ENCODE peak calls at places on chromosome 5, in seven cellular contexts. D is HepG2, K is HCT116, I is H1, F is K562, P is SK-N-SH, B is GM12878. H is an unnamed sample.

GRCh38 chr5:129410488-129410887 is 49.6 kb upstream of the ADAMTS19 start:
- DNase-seq in D (no peak), K (no peak), I (no peak), F (no peak), P (no peak), B (no peak), H (peak)

GRCh38 chr5:159961176-159961689 is 45.0 kb downstream of the ADRA1B start:
- DNase-seq in D (no peak), K (no peak), I (no peak), F (no peak), P (no peak), B (no peak), H (no peak)

GRCh38 chr5:1793301-1793740 is 6.3 kb downstream of the MRPL36 start:
- DNase-seq in D (no peak), K (no peak), I (no peak), F (no peak), P (no peak), B (no peak), H (no peak)

GRCh38 chr5:176768174-176768970 is 42.0 kb upstream of the UNC5A start:
- DNase-seq in D (no peak), K (no peak), I (peak), F (no peak), P (no peak), B (no peak), H (no peak)

GRCh38 chr5:134447815-134448520 is 36.3 kb upstream of the CDKN2AIPNL start:
- DNase-seq in D (no peak), K (no peak), I (no peak), F (no peak), P (no peak), B (no peak), H (peak)

GRCh38 chr5:21882363-21882762 is 970.8 kb downstream of the CDH12 start:
- DNase-seq in D (no peak), K (no peak), I (no peak), F (no peak), P (no peak), B (no peak), H (no peak)

GRCh38 chr5:181189363-181189961 is 15.5 kb downstream of the TRIM7 start:
- DNase-seq in D (no peak), K (no peak), I (no peak), F (no peak), P (no peak), B (no peak), H (no peak)

GRCh38 chr5:135075621-135076585 is 41.9 kb upstream of the PITX1 start:
- DNase-seq in D (no peak), K (no peak), I (no peak), F (no peak), P (no peak), B (no peak), H (peak)

GRCh38 chr5:10632110-10632903 is 68.4 kb downstream of the ANKRD33B start:
- DNase-seq in D (no peak), K (peak), I (no peak), F (no peak), P (no peak), B (peak), H (no peak)

GRCh38 chr5:7745882-7746735 is 104.8 kb downstream of the CFAP90 start:
- DNase-seq in D (peak), K (peak), I (peak), F (peak), P (peak), B (no peak), H (peak)

GRCh38 chr5:139091439-139092156 is 106.6 kb downstream of the SIL1 start:
- DNase-seq in D (no peak), K (no peak), I (no peak), F (no peak), P (no peak), B (no peak), H (peak)

GRCh38 chr5:107772418-107773310 is 101.9 kb upstream of the EFNA5 start:
- DNase-seq in D (no peak), K (no peak), I (no peak), F (no peak), P (peak), B (no peak), H (no peak)

GRCh38 chr5:127060470-127060985 is 12.8 kb downstream of the C5orf63 start:
- DNase-seq in D (no peak), K (no peak), I (no peak), F (no peak), P (no peak), B (no peak), H (no peak)

GRCh38 chr5:134088994-134089560 is 25.4 kb upstream of the TCF7 start:
- DNase-seq in D (no peak), K (no peak), I (no peak), F (no peak), P (peak), B (no peak), H (no peak)

GRCh38 chr5:119315516-119315949 is 40.3 kb upstream of the TNFAIP8 start:
- DNase-seq in D (peak), K (no peak), I (no peak), F (peak), P (peak), B (peak), H (no peak)

GRCh38 chr5:143506881-143507552 is 103.5 kb upstream of the NR3C1 start:
- DNase-seq in D (peak), K (no peak), I (no peak), F (no peak), P (no peak), B (no peak), H (peak)
- TF ChIP-seq JUND in D (peak), K (no peak), I (no peak), F (no peak), P (peak), B (no peak), H (no peak)

DNA sequence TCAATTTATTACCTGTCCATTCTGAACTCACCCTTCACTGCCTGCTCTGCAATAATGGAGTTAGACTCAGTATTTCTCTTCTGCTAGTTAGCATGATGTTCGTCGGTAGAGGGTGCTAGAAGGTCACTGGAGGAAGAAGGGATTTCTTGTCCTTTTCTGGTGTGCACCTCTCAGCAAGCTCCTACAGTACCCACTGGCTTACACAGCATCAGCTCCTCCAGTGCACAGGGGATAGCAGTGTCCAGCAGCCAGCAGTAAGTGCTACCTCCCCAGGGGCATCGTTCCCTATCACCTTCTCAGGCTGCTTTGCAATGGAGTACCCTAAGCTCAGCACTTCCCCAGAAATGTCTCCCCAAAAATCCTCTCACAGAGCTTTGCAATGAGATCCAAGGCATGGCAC is 45.9 kb upstream of the APC start:
- DNase-seq in D (peak), K (no peak), I (peak), F (peak), P (peak), B (peak), H (peak)
- TF ChIP-seq JUND in D (no peak), K (no peak), I (no peak), F (no peak), P (no peak), B (no peak), H (no peak)

GRCh38 chr5:97163790-97164285 is 19.2 kb downstream of the RIOK2 start:
- DNase-seq in D (no peak), K (no peak), I (no peak), F (no peak), P (no peak), B (no peak), H (no peak)

GRCh38 chr5:97164846-97165245 is 18.2 kb downstream of the RIOK2 start:
- DNase-seq in D (no peak), K (no peak), I (no peak), F (no peak), P (no peak), B (no peak), H (no peak)

GRCh38 chr5:97165726-97166125 is 17.3 kb downstream of the RIOK2 start:
- DNase-seq in D (peak), K (no peak), I (no peak), F (no peak), P (no peak), B (no peak), H (no peak)

GRCh38 chr5:97163360-97163764 is 19.7 kb downstream of the RIOK2 start:
- DNase-seq in D (no peak), K (no peak), I (no peak), F (no peak), P (peak), B (no peak), H (no peak)

DNA sequence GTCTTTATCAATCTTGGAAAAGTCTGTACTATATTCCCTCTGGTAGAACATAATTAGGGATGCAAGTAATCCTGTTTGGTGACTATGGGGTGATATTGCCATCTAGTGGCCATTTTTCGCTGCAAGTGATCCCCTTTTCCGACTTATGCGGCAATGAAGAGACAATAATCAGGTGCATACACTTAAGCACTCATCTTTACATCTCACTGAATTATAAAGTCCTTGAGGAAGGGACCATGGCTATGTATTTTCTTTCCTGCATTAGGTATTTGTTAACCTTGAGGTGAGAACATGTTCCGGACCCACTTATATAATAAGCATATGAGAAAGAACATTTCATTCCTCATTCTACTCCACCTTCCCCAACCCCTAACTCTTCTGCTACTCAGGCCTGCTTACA is 19.6 kb upstream of the LIX1 start:
- DNase-seq in D (peak), K (peak), I (peak), F (peak), P (peak), B (peak), H (no peak)
- TF ChIP-seq JUND in D (no peak), K (no peak), I (no peak), F (no peak), P (no peak), B (no peak), H (no peak)

GRCh38 chr5:74199436-74200210 is 440.9 kb downstream of the ENC1 start:
- DNase-seq in D (no peak), K (no peak), I (no peak), F (no peak), P (no peak), B (no peak), H (peak)

GRCh38 chr5:74200560-74200959 is 440.0 kb downstream of the ENC1 start:
- DNase-seq in D (no peak), K (no peak), I (no peak), F (no peak), P (no peak), B (no peak), H (no peak)

GRCh38 chr5:74198156-74198555 is 442.4 kb downstream of the ENC1 start:
- DNase-seq in D (no peak), K (no peak), I (no peak), F (no peak), P (no peak), B (no peak), H (no peak)

GRCh38 chr5:74199005-74199404 is 441.5 kb downstream of the ENC1 start:
- DNase-seq in D (no peak), K (no peak), I (no peak), F (no peak), P (no peak), B (no peak), H (no peak)

DNA sequence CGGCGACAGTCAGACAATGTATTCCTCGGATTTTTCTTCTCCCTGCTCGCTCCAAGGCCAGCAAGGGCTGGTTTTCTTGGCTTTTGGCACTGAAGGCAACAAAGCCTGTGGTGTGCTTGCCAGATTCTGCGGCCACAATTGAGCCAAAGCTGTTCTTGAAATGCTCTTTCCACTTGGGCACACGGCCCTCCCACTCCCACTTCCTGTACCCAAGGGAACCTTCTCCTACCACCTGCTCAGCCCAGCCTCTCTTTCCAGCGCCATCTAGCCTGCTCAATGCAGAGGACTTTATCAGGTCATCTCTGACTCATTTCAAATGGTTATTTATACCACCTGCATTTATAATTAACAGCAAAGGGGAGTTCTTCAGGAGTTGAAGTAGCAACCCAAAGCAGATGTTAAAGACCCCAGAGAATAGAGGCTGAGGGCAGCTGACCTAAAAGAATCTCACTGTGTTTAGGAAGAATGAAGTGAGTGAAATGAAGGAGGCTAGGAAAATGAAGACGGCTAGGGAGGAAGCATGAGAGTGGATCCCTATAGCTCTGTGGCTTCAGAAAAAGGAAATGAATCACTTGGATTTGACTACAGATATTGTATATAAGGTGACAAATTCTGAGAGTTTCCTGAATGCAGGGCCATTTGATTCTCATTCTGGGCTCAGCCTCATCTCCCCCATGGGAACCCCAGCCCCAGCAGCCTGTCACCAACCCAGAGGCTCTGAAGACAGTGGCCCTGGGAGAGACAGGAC is 439.0 kb downstream of the ENC1 start:
- DNase-seq in D (no peak), K (no peak), I (no peak), F (no peak), P (no peak), B (peak), H (no peak)
- TF ChIP-seq JUND in D (no peak), K (no peak), I (no peak), F (peak), P (peak), B (no peak), H (peak)

DNA sequence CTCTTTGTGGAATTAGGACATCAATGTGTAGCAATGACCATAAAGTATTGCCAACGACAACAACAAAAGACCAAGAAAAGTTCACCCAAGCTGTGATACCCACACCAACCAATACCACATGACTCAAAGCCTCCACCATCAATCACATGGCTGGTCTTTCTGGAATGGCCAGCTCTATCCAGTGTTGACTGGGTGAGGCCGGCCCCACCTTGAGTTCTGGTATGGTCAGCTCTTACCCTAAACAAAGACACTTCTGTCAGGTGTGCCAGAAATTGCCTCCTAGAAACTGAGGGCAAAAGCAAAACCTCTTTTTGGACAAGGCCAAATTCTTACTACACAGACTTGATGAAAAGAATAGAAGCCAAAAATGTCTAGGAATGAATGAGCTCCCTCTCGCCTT is 331.5 kb downstream of the ZNF608 start:
- DNase-seq in D (no peak), K (no peak), I (no peak), F (no peak), P (no peak), B (no peak), H (peak)
- TF ChIP-seq JUND in D (no peak), K (no peak), I (no peak), F (no peak), P (no peak), B (no peak), H (no peak)

DNA sequence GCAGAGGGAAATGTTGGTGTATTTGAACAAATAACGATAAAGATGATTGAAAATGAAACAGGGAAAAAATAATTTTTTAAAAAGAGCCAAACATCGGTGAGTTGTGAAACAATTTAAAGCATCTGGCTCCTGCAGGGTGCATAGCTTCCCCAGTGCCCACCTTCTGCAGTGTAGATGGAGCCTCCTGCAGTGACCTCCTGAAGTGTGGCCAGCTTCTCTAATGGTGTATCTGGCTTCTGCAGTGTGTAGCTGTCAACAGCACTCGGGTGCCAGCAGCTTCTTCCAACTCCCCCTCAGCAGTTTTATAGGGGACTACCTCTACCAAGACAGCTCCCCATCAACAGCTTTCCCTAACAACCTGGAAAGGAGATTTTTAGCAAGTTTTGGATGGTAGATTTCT is 279.4 kb upstream of the SEMA6A start:
- DNase-seq in D (no peak), K (no peak), I (no peak), F (no peak), P (no peak), B (no peak), H (no peak)
- TF ChIP-seq JUND in D (no peak), K (no peak), I (no peak), F (no peak), P (no peak), B (no peak), H (no peak)

GRCh38 chr5:132394681-132395259 is 25.3 kb downstream of the SLC22A5 start:
- DNase-seq in D (no peak), K (no peak), I (no peak), F (no peak), P (no peak), B (no peak), H (no peak)
- TF ChIP-seq JUND in D (no peak), K (no peak), I (no peak), F (no peak), P (no peak), B (no peak), H (no peak)

DNA sequence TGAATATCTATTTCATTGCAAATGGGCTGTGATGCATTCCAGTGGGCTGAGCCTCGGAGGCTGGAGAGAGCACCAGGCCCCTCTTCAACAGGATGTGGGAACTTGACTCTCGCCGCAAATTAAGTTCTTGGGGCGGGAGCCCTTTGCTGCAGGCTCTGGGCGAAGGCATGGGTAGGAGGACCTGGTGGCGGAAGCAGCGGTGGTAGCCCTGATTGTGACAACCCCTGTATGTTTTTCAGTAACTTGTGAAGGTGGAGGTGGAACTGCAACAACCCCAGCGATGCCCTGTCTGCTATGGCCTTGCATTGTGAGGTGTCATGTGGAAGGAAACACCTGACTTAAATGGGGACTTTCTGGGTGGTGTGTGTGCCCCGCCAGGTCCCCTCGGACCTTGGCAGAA is 9.4 kb downstream of the FYB1 start:
- DNase-seq in D (no peak), K (no peak), I (no peak), F (no peak), P (no peak), B (no peak), H (no peak)
- TF ChIP-seq JUND in D (no peak), K (no peak), I (no peak), F (no peak), P (no peak), B (no peak), H (no peak)

H was measured in T47D.